ENCODE peak calls at places on chromosome 16, in four cellular contexts. K is HAP-1, V is SJSA1, G is BE2C. B is an unnamed sample.
A peak's percentile ranks its signal among the peaks of the same experiment; 100 is the strongest.

GRCh38 chr16:74743045-74743667 is 31.5 kb downstream of the FA2H start:
- DNase-seq in V (no peak), K (no peak), G (no peak), B (no peak)

GRCh38 chr16:56673916-56674315 is 4.3 kb downstream of the MT1H start:
- DNase-seq in K (peak; percentile 18), V (no peak), G (no peak), B (no peak)

GRCh38 chr16:31092330-31092729 is 2.3 kb downstream of the VKORC1 start:
- DNase-seq in G (no peak), K (no peak), V (no peak), B (no peak)

GRCh38 chr16:67594956-67595355 is 32.6 kb downstream of the CTCF start:
- DNase-seq in V (no peak), G (no peak), K (no peak), B (no peak)

GRCh38 chr16:10410469-10410868 is 24.6 kb downstream of the ATF7IP2 start:
- DNase-seq in K (no peak), G (no peak), V (no peak), B (no peak)

GRCh38 chr16:4160663-4161436 is 44.6 kb upstream of the ADCY9 start:
- DNase-seq in K (no peak), G (no peak), V (no peak), B (no peak)

GRCh38 chr16:88673685-88674398 is 11.0 kb upstream of the MVD start:
- DNase-seq in K (no peak), G (no peak), V (no peak), B (no peak)

GRCh38 chr16:12538667-12539081 is 265.0 kb downstream of the CPPED1 start:
- DNase-seq in K (no peak), G (no peak), V (no peak), B (peak; percentile 66)

GRCh38 chr16:66503030-66503429 is 46.9 kb downstream of the TK2 start:
- DNase-seq in G (no peak), V (peak; percentile 19), K (no peak), B (no peak)

GRCh38 chr16:11354733-11355574 is 9.7 kb downstream of the RMI2 start:
- DNase-seq in K (no peak), V (no peak), G (no peak), B (peak; percentile 53)

GRCh38 chr16:4685776-4686496 is 7.4 kb upstream of the NUDT16L1 start:
- DNase-seq in G (no peak), V (no peak), K (no peak), B (no peak)

DNA sequence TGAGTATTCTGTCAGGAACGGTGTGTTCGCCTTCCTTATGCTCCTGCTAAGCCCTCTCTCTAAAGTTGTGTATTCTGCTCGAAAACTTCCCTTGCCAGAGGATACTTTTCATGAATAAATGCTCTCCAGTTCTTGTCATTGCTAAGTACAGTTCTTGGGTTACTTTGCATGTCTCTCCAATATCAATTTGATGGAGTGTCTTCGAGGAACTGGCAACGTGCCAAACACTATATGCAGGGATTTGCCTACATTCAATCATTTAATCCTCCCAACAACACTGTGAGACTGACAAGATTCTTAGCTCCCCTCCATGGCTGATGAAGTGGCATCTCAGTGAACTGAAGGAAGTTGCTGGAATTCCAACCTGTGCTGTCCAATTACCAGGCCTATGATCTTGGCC is 19.7 kb upstream of the CRISPLD2 start:
- DNase-seq in K (no peak), V (no peak), G (no peak), B (no peak)
- H3K27me3 ChIP-seq in K (no peaks in the 10 kb centered on the region), V (no peaks in the 10 kb centered on the region), G (no peaks in the 10 kb centered on the region), B (no peaks in the 10 kb centered on the region)

GRCh38 chr16:86225905-86226371 is 284.4 kb upstream of the FOXF1 start:
- DNase-seq in K (no peak), V (peak; percentile 73), G (no peak), B (no peak)

GRCh38 chr16:86224629-86225028 is 285.7 kb upstream of the FOXF1 start:
- DNase-seq in V (no peak), G (no peak), K (no peak), B (no peak)

GRCh38 chr16:86222965-86223551 is 287.3 kb upstream of the FOXF1 start:
- DNase-seq in K (no peak), G (no peak), V (peak; percentile 80), B (no peak)

GRCh38 chr16:86222541-86222940 is 287.8 kb upstream of the FOXF1 start:
- DNase-seq in K (no peak), V (peak; percentile 71), G (no peak), B (no peak)

GRCh38 chr16:86224126-86224525 is 286.2 kb upstream of the FOXF1 start:
- DNase-seq in V (no peak), G (no peak), K (no peak), B (no peak)
- H3K27me3 ChIP-seq in V (no peaks in the 10 kb centered on the region), G (peaks cover 57% of the 10 kb centered on the region), K (peaks cover 21% of the 10 kb centered on the region), B (no peaks in the 10 kb centered on the region)

GRCh38 chr16:86939609-86940008 is 361.3 kb downstream of the FOXL1 start:
- DNase-seq in K (no peak), V (no peak), G (no peak), B (no peak)

GRCh38 chr16:86931410-86931941 is 353.1 kb downstream of the FOXL1 start:
- DNase-seq in K (no peak), G (no peak), V (peak; percentile 93), B (peak; percentile 26)

GRCh38 chr16:86934581-86935322 is 356.4 kb downstream of the FOXL1 start:
- DNase-seq in G (no peak), V (no peak), K (no peak), B (peak; percentile 24)

GRCh38 chr16:86932130-86932982 is 354.0 kb downstream of the FOXL1 start:
- DNase-seq in V (no peak), K (no peak), G (no peak), B (no peak)

DNA sequence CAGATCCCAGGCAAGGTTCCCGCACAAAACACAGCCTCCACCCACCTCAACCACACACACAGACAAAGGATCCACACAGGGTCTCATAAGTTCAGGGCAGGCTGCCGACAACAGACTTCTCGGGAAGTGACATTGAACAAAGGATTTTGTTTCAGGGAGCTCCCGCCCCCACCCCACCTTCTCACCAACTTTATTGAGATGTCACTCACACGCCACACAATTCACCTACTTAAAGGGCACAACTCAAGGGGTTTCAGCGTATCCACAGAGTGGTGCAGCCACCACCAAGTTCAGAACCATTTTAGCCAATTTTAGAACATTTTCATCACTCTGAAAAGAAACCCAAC is 356.9 kb downstream of the FOXL1 start:
- DNase-seq in G (no peak), K (no peak), V (no peak), B (no peak)
- H3K27me3 ChIP-seq in G (peaks cover 10% of the 10 kb centered on the region), K (peaks cover 13% of the 10 kb centered on the region), V (no peaks in the 10 kb centered on the region), B (no peaks in the 10 kb centered on the region)

GRCh38 chr16:2787406-2787805 is at the start of gene PRSS33:
- DNase-seq in G (no peak), K (no peak), V (no peak), B (no peak)
- H3K27me3 ChIP-seq in G (peaks cover 43% of the 10 kb centered on the region), K (peaks cover 11% of the 10 kb centered on the region), V (peaks cover 51% of the 10 kb centered on the region), B (no peaks in the 10 kb centered on the region)

B was measured in SJCRH30.